ENCODE peak calls at places on chromosomes 12 and 14, in five cellular contexts. R is trophoblast cell, E is IMR-90, A is H9, D is H1. O is an unnamed sample.

GRCh38 chr14:36820111-36820709 is 158.6 kb downstream of the PAX9 start:
- DNase-seq in R (no peak), E (no peak), A (no peak), D (no peak), O (no peak)

GRCh38 chr12:63968685-63969084 is 124.2 kb downstream of the SRGAP1 start:
- DNase-seq in R (no peak), E (no peak), A (no peak), D (no peak), O (no peak)

GRCh38 chr12:124550123-124551089 is 17.0 kb downstream of the NCOR2 start:
- DNase-seq in R (no peak), E (no peak), A (no peak), D (no peak), O (no peak)

GRCh38 chr12:123478762-123479161 is 20.8 kb downstream of the SNRNP35 start:
- DNase-seq in R (no peak), E (peak), A (no peak), D (no peak), O (no peak)

GRCh38 chr12:62878211-62878610 is 56.7 kb downstream of the PPM1H start:
- DNase-seq in R (no peak), E (no peak), A (no peak), D (no peak), O (no peak)

GRCh38 chr12:53759261-53759660 is 7.5 kb upstream of the CISTR start:
- DNase-seq in R (no peak), E (no peak), A (no peak), D (no peak), O (no peak)

GRCh38 chr12:122028165-122028591 is 6.5 kb downstream of the BCL7A start:
- DNase-seq in R (no peak), E (no peak), A (no peak), D (no peak), O (no peak)

GRCh38 chr12:90216815-90217214 is 508.2 kb upstream of the ATP2B1 start:
- DNase-seq in R (peak), E (no peak), A (no peak), D (no peak), O (peak)

GRCh38 chr12:122421263-122421814 is 1.1 kb downstream of the CLIP1 start:
- DNase-seq in R (peak), E (peak), A (no peak), D (no peak), O (peak)

GRCh38 chr12:570949-571794 is 92.1 kb downstream of the NINJ2 start:
- DNase-seq in R (peak), E (peak), A (peak), D (no peak), O (peak)

GRCh38 chr12:72296389-72296788 is 24.2 kb downstream of the TRHDE start:
- DNase-seq in R (peak), E (peak), A (no peak), D (no peak), O (peak)

GRCh38 chr12:122862110-122862634 is 26.9 kb downstream of the HIP1R start:
- DNase-seq in R (no peak), E (no peak), A (no peak), D (no peak), O (no peak)

GRCh38 chr12:969821-970220 is 20.3 kb upstream of the RAD52 start:
- DNase-seq in R (peak), E (no peak), A (no peak), D (no peak), O (no peak)

GRCh38 chr14:101066826-101067508 is 163.4 kb upstream of the RTL1 start:
- DNase-seq in R (no peak), E (no peak), A (peak), D (no peak), O (no peak)

GRCh38 chr12:110578522-110579238 is 4.4 kb downstream of the PPTC7 start:
- DNase-seq in R (no peak), E (no peak), A (no peak), D (no peak), O (no peak)

GRCh38 chr12:6925543-6926279 is 2.0 kb upstream of the ATN1 start:
- DNase-seq in R (peak), E (peak), A (peak), D (no peak), O (peak)

GRCh38 chr14:71711619-71712018 is 220.6 kb upstream of the RGS6 start:
- DNase-seq in R (peak), E (peak), A (no peak), D (no peak), O (no peak)

GRCh38 chr12:80634903-80635302 is 72.5 kb upstream of the MYF6 start:
- DNase-seq in R (no peak), E (no peak), A (no peak), D (no peak), O (no peak)

GRCh38 chr14:98593361-98593761 is 678.6 kb downstream of the BCL11B start:
- DNase-seq in R (no peak), E (no peak), A (no peak), D (no peak), O (no peak)

GRCh38 chr12:117213295-117213808 is 23.1 kb upstream of the FBXO21 start:
- DNase-seq in R (no peak), E (no peak), A (no peak), D (no peak), O (no peak)

GRCh38 chr12:6383572-6384498 is at the start of gene LTBR:
- DNase-seq in R (peak), E (peak), A (peak), D (no peak), O (peak)

GRCh38 chr12:71755146-71755892 is 656 bp downstream of the RAB21 start:
- DNase-seq in R (peak), E (peak), A (no peak), D (no peak), O (peak)

GRCh38 chr14:101906645-101907044 is 57.7 kb upstream of the DYNC1H1 start:
- DNase-seq in R (no peak), E (no peak), A (no peak), D (no peak), O (no peak)

GRCh38 chr12:102722147-102722546 is 194.9 kb downstream of the PAH start:
- DNase-seq in R (no peak), E (no peak), A (no peak), D (no peak), O (no peak)

GRCh38 chr14:75769047-75769685 is 108.1 kb downstream of the TTLL5 start:
- DNase-seq in R (no peak), E (peak), A (no peak), D (no peak), O (no peak)

GRCh38 chr14:70782361-70782760 is 27.0 kb downstream of the MAP3K9 start:
- DNase-seq in R (peak), E (peak), A (no peak), D (no peak), O (peak)

GRCh38 chr14:96039633-96040311 is 610 bp downstream of the C14orf132 start:
- DNase-seq in R (no peak), E (peak), A (peak), D (no peak), O (peak)

GRCh38 chr14:51211149-51211548 is 28.9 kb upstream of the TMX1 start:
- DNase-seq in R (no peak), E (peak), A (no peak), D (no peak), O (no peak)

GRCh38 chr12:45427042-45427441 is 211.1 kb downstream of the ANO6 start:
- DNase-seq in R (no peak), E (no peak), A (no peak), D (no peak), O (no peak)

DNA sequence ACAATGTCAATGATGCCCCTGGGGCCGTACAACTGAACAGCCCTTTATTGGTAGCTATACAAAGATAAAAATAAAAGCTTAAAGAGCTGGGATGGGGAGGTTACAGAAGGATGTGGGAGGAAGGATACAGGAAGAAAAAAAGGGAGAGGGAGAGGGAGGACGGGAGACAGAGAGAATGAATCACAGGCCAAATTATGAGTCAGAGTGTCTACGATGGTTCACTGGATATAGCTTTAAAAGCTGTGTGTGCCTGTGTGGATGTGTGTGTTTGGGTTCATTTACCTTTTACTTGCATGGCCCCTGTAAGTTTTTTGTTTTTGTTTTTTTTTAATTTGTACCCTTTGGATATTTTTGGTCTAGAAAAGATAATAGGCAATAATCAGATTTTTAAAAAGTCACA is 111.9 kb downstream of the CCDC60 start:
- DNase-seq in R (peak), E (no peak), A (no peak), D (no peak), O (no peak)
- H4K91ac ChIP-seq in R (no peak), E (no peak), A (no peak), D (no peak), O (no peak)

GRCh38 chr14:91371011-91371989 is 46.3 kb downstream of the CCDC88C start:
- DNase-seq in R (no peak), E (no peak), A (no peak), D (no peak), O (no peak)
- H4K91ac ChIP-seq in R (no peak), E (no peak), A (no peak), D (peak), O (no peak)

DNA sequence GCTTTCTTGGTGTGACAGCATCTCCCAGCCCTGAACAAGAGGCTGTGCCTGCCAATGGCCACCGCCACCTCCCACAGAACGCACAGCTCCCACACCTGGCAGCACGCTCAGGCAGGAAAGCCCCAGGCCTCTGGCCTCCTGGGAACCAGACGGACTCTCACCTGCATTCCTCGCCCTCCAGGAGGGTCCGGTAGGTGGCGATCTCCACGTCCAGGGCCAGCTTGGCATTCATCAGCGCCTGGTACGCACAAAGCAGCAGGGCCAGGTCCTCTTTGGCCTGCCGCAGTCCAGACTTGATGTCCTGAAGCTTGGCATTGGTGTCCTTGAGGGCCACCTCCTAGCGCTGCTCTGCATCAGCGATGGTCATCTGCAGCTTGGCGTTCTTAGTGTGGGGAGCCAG is 12.1 kb upstream of the KRT77 start:
- DNase-seq in R (peak), E (no peak), A (peak), D (no peak), O (no peak)
- H4K91ac ChIP-seq in R (no peak), E (no peak), A (no peak), D (no peak), O (no peak)

GRCh38 chr14:23006544-23007419 is 3.2 kb downstream of the C14orf93 start:
- DNase-seq in R (peak), E (peak), A (peak), D (peak), O (peak)
- H4K91ac ChIP-seq in R (peak), E (peak), A (peak), D (peak), O (peak)

DNA sequence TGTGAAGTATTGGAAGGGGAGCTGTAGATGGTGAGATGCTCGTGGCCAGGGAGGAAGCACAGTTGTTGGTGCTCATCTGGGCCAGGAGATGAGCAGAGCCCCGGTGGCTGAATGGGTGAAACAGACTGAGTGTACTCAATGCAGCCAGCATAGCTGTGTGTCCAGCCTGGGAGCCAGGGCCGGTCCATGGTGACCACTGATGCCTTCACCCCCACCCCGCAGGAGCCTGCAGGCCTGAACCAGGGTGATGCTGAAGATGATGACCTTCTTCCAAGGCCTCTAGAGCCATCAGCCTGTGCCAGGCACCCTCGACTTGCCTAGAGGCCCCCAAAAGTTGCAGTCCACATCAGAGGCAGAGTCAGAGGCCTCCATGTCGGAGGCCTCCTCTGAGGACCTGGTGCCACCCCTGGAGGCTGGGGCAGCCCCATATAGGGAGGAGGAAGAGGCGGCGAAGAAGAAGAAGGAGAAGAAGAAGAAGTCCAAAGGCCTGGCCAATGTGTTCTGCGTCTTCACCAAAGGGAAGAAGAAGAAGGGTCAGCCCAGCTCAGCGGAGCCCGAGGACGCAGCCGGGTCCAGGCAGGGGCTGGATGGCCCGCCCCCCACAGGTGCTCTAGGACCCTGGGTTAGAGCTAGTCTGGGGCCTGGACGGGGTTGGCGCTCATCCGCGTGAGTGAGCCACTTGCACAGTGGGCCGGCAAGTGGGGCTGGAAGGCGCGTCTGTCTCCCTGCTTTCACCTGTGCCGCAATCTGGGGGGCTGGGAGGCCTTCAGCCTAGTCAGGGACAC is 3.0 kb downstream of the TNFAIP2 start:
- DNase-seq in R (peak), E (no peak), A (no peak), D (no peak), O (no peak)
- H4K91ac ChIP-seq in R (no peak), E (no peak), A (no peak), D (no peak), O (no peak)

GRCh38 chr12:94192506-94192905 is 44.1 kb downstream of the PLXNC1 start:
- DNase-seq in R (no peak), E (no peak), A (no peak), D (no peak), O (no peak)
- H4K91ac ChIP-seq in R (no peak), E (no peak), A (no peak), D (no peak), O (no peak)

GRCh38 chr14:104201063-104201462 is 62.7 kb downstream of the KIF26A start:
- DNase-seq in R (no peak), E (no peak), A (no peak), D (no peak), O (no peak)

GRCh38 chr14:104201496-104201895 is 63.1 kb downstream of the KIF26A start:
- DNase-seq in R (no peak), E (no peak), A (no peak), D (no peak), O (no peak)

GRCh38 chr14:104203071-104203425 is 64.7 kb downstream of the KIF26A start:
- DNase-seq in R (no peak), E (no peak), A (no peak), D (no peak), O (no peak)

GRCh38 chr14:104200591-104200990 is 62.2 kb downstream of the KIF26A start:
- DNase-seq in R (no peak), E (no peak), A (no peak), D (no peak), O (no peak)

DNA sequence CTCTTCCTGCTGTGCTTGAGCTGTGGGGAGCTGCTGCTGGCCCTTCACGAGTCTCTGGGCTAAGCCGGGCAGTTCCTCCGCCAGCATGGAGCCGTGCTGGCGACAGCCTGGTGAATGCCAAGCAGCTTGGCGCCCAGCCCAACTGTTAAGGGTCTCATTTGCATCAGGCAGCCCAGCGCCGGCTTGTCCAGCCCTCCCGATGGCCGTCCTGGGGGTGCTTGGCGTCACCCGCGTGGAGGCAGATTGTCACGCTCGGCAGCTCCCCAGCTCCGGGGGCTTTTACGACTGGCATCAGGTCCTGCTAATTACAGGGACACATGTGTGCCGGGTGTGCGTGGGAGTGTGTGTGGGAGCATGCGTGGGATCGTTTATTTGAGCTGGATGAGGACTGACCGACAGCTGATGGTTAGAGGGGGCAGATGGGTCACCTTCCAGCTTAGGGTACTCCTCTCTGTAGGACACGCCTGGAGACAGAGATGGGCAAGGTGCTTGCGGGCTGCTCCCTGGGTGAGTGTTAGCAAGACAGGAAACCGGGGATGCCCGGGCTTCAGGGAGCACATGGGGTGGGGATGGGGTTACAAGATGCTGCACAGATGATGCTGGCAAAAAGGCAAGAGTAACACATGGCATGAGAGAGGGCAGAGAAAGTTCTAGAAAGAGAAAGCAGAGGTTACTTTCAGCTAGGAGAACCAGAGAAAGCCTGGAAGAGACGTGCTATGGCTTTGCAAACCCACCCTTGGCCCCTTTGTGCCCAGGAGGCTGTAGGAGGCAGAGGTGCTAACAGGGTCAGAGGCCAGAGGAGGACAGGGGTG is 64.1 kb downstream of the KIF26A start:
- DNase-seq in R (no peak), E (no peak), A (no peak), D (no peak), O (no peak)
- H4K91ac ChIP-seq in R (no peak), E (no peak), A (no peak), D (no peak), O (no peak)

DNA sequence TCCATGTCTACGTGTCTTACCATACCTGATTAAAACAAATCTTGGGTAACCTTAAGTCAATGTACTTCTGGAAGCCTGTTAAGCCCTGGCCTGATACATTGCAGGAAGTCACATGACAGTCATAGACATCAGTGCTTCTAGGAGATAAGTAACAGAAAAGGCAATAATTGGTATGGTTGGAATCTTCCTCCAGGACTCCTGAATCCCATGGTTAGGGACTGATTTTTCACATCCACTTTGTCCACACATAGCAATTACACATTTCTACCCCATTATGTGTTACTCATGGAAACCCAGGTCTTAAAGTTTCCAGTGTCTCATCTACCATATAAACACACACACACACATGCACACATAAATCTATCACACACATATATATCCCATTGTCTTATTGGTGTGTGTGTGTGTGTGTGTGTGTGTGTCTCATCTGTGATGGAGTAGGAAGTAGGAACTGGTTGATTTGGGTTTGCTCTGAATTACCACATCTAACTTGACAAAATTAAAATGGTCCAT is 525.3 kb downstream of the FUT8 start:
- DNase-seq in R (no peak), E (no peak), A (no peak), D (no peak), O (no peak)
- H4K91ac ChIP-seq in R (no peak), E (no peak), A (no peak), D (no peak), O (no peak)

DNA sequence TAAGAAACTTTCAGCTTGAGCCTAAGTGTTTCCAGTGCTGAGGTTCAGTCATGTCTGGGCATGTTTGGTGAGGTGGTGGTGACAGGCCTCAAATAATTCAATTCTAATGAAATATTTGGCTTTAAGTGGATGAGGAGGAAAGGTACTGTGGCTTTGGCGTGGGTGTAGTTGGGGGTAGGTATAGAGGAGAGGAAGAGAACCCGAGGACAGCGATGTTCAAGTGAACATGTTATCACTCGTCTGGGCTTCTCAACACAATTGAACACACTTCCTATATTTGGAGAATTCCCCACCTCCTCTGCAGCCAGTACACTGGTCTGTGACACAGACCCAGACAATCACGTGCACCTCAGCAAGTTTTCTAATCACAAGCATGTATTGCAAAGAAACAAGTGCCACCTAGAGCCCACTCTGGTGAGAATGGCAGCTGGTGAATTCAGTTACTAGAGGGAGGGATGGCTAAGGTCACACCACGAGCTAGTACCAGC is 53.0 kb downstream of the IFNG-AS1 start:
- DNase-seq in R (no peak), E (peak), A (no peak), D (no peak), O (peak)
- H4K91ac ChIP-seq in R (peak), E (peak), A (no peak), D (no peak), O (peak)